ENCODE peak calls at places on chromosomes 13 and 19, in eight cellular contexts. Y, D, T, Z, R, F, P and E are unnamed samples.

GRCh38 chr19:17718467-17718987 is 753 bp upstream of the MAP1S start:
- DNase-seq in T (no peak), R (no peak), D (no peak), Z (no peak), P (no peak), F (no peak), Y (no peak), E (no peak)

GRCh38 chr19:54207908-54208783 is 7.5 kb downstream of the RPS9 start:
- DNase-seq in D (no peak), R (peak), T (no peak), F (peak), Y (peak), P (peak), Z (no peak), E (no peak)

GRCh38 chr19:6225232-6225635 is 54.5 kb downstream of the MLLT1 start:
- DNase-seq in D (no peak), Y (peak), F (no peak), T (no peak), P (no peak), R (no peak), Z (no peak), E (no peak)

GRCh38 chr13:83620535-83621220 is 261.6 kb downstream of the SLITRK1 start:
- DNase-seq in F (no peak), T (no peak), Y (no peak), D (no peak), R (no peak), Z (no peak), P (no peak), E (no peak)

GRCh38 chr13:33351324-33351723 is 65.8 kb upstream of the STARD13 start:
- DNase-seq in Y (no peak), Z (no peak), T (no peak), F (no peak), R (no peak), P (no peak), D (no peak), E (no peak)

GRCh38 chr19:35248310-35249145 is at the start of gene LSR:
- DNase-seq in Z (no peak), P (peak), Y (peak), D (no peak), T (no peak), F (no peak), R (peak), E (peak)

GRCh38 chr19:19334063-19334988 is 13.7 kb downstream of the MAU2 start:
- DNase-seq in T (no peak), Z (no peak), D (no peak), Y (no peak), R (no peak), F (no peak), P (no peak), E (no peak)

GRCh38 chr19:6677924-6678689 is 8.1 kb upstream of the TNFSF14 start:
- DNase-seq in Y (no peak), T (no peak), Z (no peak), D (peak), R (peak), F (no peak), P (no peak), E (no peak)

GRCh38 chr13:62524498-62524897 is 1108.8 kb upstream of the PCDH20 start:
- DNase-seq in F (no peak), P (no peak), Z (no peak), T (no peak), Y (no peak), D (no peak), R (no peak), E (no peak)

GRCh38 chr13:49356224-49356623 is 87.6 kb downstream of the CAB39L start:
- DNase-seq in Z (no peak), R (no peak), T (no peak), F (no peak), D (no peak), Y (no peak), P (no peak), E (no peak)

GRCh38 chr13:34076943-34077703 is 259.2 kb downstream of the RFC3 start:
- DNase-seq in D (no peak), P (peak), Z (no peak), T (no peak), F (no peak), R (no peak), Y (no peak), E (no peak)

DNA sequence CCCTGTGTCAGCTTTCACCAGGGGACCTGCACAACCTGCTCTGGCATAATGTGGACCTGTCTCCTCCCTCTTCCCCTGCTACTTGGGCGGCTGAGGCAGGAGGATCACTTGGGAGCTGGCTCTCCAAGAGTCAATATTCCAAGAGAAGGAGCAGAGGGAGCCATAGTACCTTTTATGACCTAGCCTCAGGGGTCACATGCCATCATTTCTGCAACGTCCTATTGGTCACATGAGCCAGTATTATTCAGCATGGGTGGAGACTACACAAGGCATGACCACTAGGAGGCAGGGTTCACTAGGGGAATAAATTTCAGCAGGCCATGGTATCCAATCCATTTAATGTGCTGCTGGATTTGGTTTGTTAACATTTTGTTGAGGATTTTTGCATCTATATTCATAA is 12.0 kb upstream of the SHFL start:
- DNase-seq in P (no peak), D (no peak), T (no peak), Y (no peak), F (no peak), R (no peak), Z (no peak), E (no peak)
- TF ChIP-seq CTCF in P (no peak), D (peak), T (no peak), Y (no peak), F (no peak), R (peak), Z (no peak), E (peak)

DNA sequence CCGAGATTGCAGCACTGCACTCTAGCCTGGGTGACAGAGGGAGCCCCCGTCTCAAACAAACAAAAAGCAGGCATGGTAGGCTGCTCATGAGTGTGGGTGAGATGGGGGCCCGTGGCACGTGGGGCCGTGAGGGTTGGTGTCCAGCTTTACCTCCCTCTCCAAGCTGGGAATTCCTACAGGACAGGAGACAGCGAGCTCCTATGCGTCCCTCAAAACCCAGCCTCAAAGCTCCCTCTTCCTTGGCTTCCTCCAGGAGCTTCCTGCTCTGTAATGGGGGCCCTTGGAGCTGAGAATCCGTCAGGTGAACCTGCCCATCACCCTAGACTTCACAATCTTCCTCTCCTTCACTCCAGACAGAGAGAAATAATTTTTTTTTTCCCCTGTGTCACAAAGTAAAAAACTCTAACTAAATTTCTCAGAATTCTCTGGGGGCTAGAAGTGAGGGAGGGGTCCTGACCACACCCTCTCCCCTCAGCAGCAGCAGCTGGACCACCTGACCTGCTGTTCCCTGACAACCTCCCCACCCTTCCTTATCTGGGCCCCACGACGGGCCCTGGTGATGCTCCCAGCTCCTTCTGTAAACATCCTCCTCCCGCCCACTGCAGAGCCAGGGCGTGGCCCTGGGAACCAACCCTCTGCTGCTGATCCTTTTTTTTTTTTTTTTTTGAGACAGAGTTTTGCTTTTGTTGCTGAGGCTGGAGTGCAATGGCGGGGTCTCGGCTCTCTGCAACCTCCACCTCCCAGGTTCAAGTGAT is 22.1 kb upstream of the WDR18 start:
- DNase-seq in T (no peak), D (no peak), P (no peak), R (peak), Z (no peak), Y (peak), F (no peak), E (no peak)
- TF ChIP-seq CTCF in T (no peak), D (no peak), P (no peak), R (no peak), Z (no peak), Y (no peak), F (no peak), E (no peak)

GRCh38 chr19:4445963-4446668 is 11.5 kb downstream of the UBXN6 start:
- DNase-seq in D (no peak), Z (no peak), Y (no peak), R (no peak), F (no peak), T (no peak), P (no peak), E (no peak)

GRCh38 chr19:4446801-4447200 is 10.8 kb downstream of the UBXN6 start:
- DNase-seq in F (no peak), T (no peak), Y (no peak), D (no peak), R (no peak), P (no peak), Z (no peak), E (no peak)

GRCh38 chr19:4449022-4449825 is 8.4 kb downstream of the UBXN6 start:
- DNase-seq in F (no peak), Z (no peak), R (no peak), Y (no peak), P (no peak), D (no peak), T (no peak), E (no peak)

GRCh38 chr19:4448147-4448985 is 9.2 kb downstream of the UBXN6 start:
- DNase-seq in F (no peak), T (no peak), Y (no peak), D (no peak), R (no peak), P (no peak), Z (no peak), E (no peak)

GRCh38 chr19:4447327-4448146 is 10.1 kb downstream of the UBXN6 start:
- DNase-seq in F (no peak), Y (no peak), P (no peak), R (no peak), T (no peak), Z (no peak), D (no peak), E (no peak)
- TF ChIP-seq CTCF in F (no peak), Y (no peak), P (no peak), R (no peak), T (no peak), Z (no peak), D (no peak), E (no peak)

GRCh38 chr19:44813331-44814131 is 4.6 kb downstream of the BCAM start:
- DNase-seq in F (no peak), R (no peak), Z (no peak), P (no peak), Y (no peak), D (no peak), T (no peak), E (no peak)
- TF ChIP-seq CTCF in F (no peak), R (no peak), Z (no peak), P (no peak), Y (no peak), D (no peak), T (no peak), E (peak)

DNA sequence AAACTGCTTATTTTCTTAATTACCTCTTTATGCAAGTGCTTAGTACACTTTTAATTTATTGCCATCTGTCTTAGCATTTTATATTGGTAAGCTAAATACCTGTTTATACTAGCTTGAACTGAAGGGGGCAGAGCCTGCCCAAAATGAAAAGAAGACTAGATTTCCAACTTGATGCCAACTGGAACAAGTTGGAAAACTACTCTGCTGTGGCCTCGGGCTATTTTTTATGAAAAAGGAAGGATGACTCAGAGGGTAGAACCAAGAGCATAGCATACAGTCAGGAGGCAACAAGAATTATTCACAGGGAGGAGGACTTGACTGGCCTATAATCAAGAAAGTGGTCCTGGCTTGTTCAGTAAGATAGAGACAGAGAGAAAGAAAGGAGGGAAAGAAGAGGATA is 150.3 kb downstream of the NDFIP2 start:
- DNase-seq in Z (no peak), Y (no peak), R (no peak), P (peak), F (no peak), T (no peak), D (no peak), E (peak)
- TF ChIP-seq CTCF in Z (no peak), Y (no peak), R (no peak), P (no peak), F (no peak), T (no peak), D (no peak), E (peak)